ENCODE peak calls at places on chromosomes 4 and X, in six cellular contexts. G is ureter; U is posterior cingulate gyrus; E is ovary; L is activated CD8-positive, alpha-beta T cell treated with anti-CD3 and anti-CD28 coated beads, Interleukin-2, amount 10 ng/mL, durations not matched to agents 7 days and 5 days; W is stimulated activated naive CD4-positive, alpha-beta T cell. I is an unnamed sample.

GRCh38 chr4:185137233-185137925 is 5.7 kb upstream of the SLC25A4 start:
- DNase-seq in W (no peak), U (no peak), L (no peak), G (no peak), E (peak; percentile 74), I (no peak)

GRCh38 chr4:12633058-12633651 is 851.0 kb downstream of the RAB28 start:
- DNase-seq in L (peak; percentile 82), E (peak; percentile 77), W (peak; percentile 64), G (peak; percentile 79), U (peak; percentile 59), I (peak; percentile 63)

GRCh38 chr4:2417196-2417764 is 1.2 kb downstream of the ZFYVE28 start:
- DNase-seq in L (no peak), W (peak; percentile 17), E (no peak), U (no peak), G (no peak), I (no peak)

GRCh38 chr4:164439037-164439436 is 314.9 kb upstream of the SMIM31 start:
- DNase-seq in U (no peak), L (no peak), E (no peak), W (no peak), G (no peak), I (no peak)

GRCh38 chr4:152709675-152710438 is 30.1 kb upstream of the TMEM154 start:
- DNase-seq in W (no peak), G (peak; percentile 50), E (no peak), U (no peak), L (no peak), I (no peak)

GRCh38 chr4:172838108-172838507 is 330.5 kb upstream of the GALNT7 start:
- DNase-seq in E (no peak), U (no peak), L (no peak), G (no peak), W (no peak), I (no peak)

GRCh38 chr4:83413676-83414075 is 41.9 kb downstream of the HELQ start:
- DNase-seq in E (no peak), W (no peak), U (no peak), G (no peak), L (no peak), I (no peak)

GRCh38 chr4:83636930-83637329 is 101.0 kb downstream of the GPAT3 start:
- DNase-seq in L (no peak), W (no peak), E (no peak), U (no peak), G (no peak), I (no peak)

GRCh38 chr4:90958256-90958895 is 831.2 kb downstream of the CCSER1 start:
- DNase-seq in W (no peak), U (no peak), E (no peak), L (no peak), G (no peak), I (no peak)

GRCh38 chrX:150409964-150410363 is 46.8 kb downstream of the MAMLD1 start:
- DNase-seq in W (no peak), U (no peak), E (no peak), G (no peak), L (no peak), I (no peak)

GRCh38 chr4:89486042-89486441 is 178.4 kb upstream of the GPRIN3 start:
- DNase-seq in U (no peak), G (no peak), L (no peak), W (no peak), E (no peak), I (no peak)

GRCh38 chrX:31340587-31340986 is 268.7 kb upstream of the FTHL17 start:
- DNase-seq in E (no peak), L (no peak), W (no peak), G (no peak), U (no peak), I (no peak)

GRCh38 chr4:103171006-103171405 is 27.1 kb downstream of the CENPE start:
- DNase-seq in G (no peak), W (no peak), E (no peak), L (no peak), U (no peak), I (no peak)

GRCh38 chr4:170227928-170228327 is 138.2 kb upstream of the AADAT start:
- DNase-seq in U (no peak), E (no peak), W (no peak), G (no peak), L (no peak), I (no peak)

GRCh38 chrX:73127700-73128241 is 48.5 kb upstream of the PABPC1L2A start:
- DNase-seq in G (no peak), E (no peak), U (peak; percentile 9), L (no peak), W (no peak), I (no peak)

GRCh38 chrX:128807367-128807766 is 715.9 kb downstream of the SMARCA1 start:
- DNase-seq in L (no peak), U (no peak), E (no peak), G (no peak), W (peak; percentile 1), I (no peak)

GRCh38 chr4:29326004-29326403 is 1394.2 kb upstream of the PCDH7 start:
- DNase-seq in U (no peak), W (no peak), L (no peak), E (no peak), G (no peak), I (no peak)

GRCh38 chr4:94406668-94407437 is 44.9 kb upstream of the PDLIM5 start:
- DNase-seq in L (peak; percentile 72), W (peak; percentile 65), G (peak; percentile 81), E (peak; percentile 75), U (no peak), I (peak; percentile 25)

GRCh38 chrX:78886550-78886949 is 58.6 kb upstream of the P2RY10 start:
- DNase-seq in W (peak; percentile 19), G (no peak), L (no peak), U (no peak), E (no peak), I (no peak)

GRCh38 chr4:3777669-3778068 is 11.5 kb downstream of the ADRA2C start:
- DNase-seq in U (no peak), W (no peak), G (no peak), L (no peak), E (no peak), I (no peak)

GRCh38 chrX:29233592-29234179 is 646.4 kb downstream of the IL1RAPL1 start:
- DNase-seq in W (no peak), L (no peak), E (no peak), G (no peak), U (no peak), I (no peak)

GRCh38 chrX:37378830-37379229 is 29.7 kb downstream of the PRRG1 start:
- DNase-seq in L (no peak), E (no peak), U (no peak), G (no peak), W (no peak), I (no peak)

GRCh38 chr4:160235771-160236170 is 1132.9 kb downstream of the RAPGEF2 start:
- DNase-seq in G (no peak), L (no peak), E (no peak), W (no peak), U (no peak), I (no peak)

GRCh38 chr4:141548791-141549190 is 87.6 kb upstream of the IL15 start:
- DNase-seq in U (no peak), G (no peak), E (no peak), W (no peak), L (no peak), I (no peak)